ENCODE peak calls at places on chromosomes 3 and 15, in nine cellular contexts. I is stomach, Y is right cardiac atrium, X is substantia nigra, V is IMR-90, O is neuronal stem cell, D is lower lobe of right lung, T is thoracic aorta, C is heart right ventricle. P is an unnamed sample.
A peak's percentile ranks its signal among the peaks of the same experiment; 100 is the strongest.

GRCh38 chr15:90557651-90558084 is 27.9 kb downstream of the CRTC3 start:
- DNase-seq in X (peak; percentile 50), I (peak; percentile 93), T (peak; percentile 92), Y (peak; percentile 98), O (no peak), C (peak; percentile 92), D (peak; percentile 63), V (peak; percentile 65), P (peak; percentile 88)

GRCh38 chr3:44862221-44862637 is 517 bp downstream of the TMEM42 start:
- DNase-seq in I (no peak), X (no peak), V (peak; percentile 19), T (no peak), O (peak; percentile 8), D (no peak), C (peak; percentile 6), Y (no peak), P (no peak)

GRCh38 chr15:92930776-92931175 is 30.7 kb downstream of the CHD2 start:
- DNase-seq in O (no peak), X (no peak), D (no peak), C (no peak), T (no peak), Y (no peak), V (peak; percentile 93), I (no peak), P (no peak)

GRCh38 chr15:39273805-39274411 is 307.0 kb upstream of the THBS1 start:
- DNase-seq in I (peak; percentile 84), T (no peak), V (peak; percentile 44), C (peak; percentile 19), O (no peak), D (no peak), X (no peak), Y (no peak), P (no peak)

GRCh38 chr3:171850968-171851600 is 7.9 kb downstream of the TMEM212 start:
- DNase-seq in D (no peak), O (no peak), X (no peak), V (no peak), Y (no peak), T (no peak), C (no peak), I (no peak), P (no peak)

GRCh38 chr3:43921056-43921455 is 230.3 kb downstream of the ABHD5 start:
- DNase-seq in D (no peak), X (no peak), C (no peak), T (no peak), O (no peak), Y (no peak), V (no peak), I (no peak), P (no peak)

GRCh38 chr3:47782538-47783308 is 1.0 kb upstream of the SMARCC1 start:
- DNase-seq in D (no peak), T (no peak), Y (no peak), C (no peak), X (no peak), O (no peak), I (no peak), V (no peak), P (no peak)

GRCh38 chr15:92809880-92810361 is 90.2 kb upstream of the CHD2 start:
- DNase-seq in Y (no peak), C (peak; percentile 46), O (no peak), X (peak; percentile 24), D (no peak), V (peak; percentile 68), I (no peak), T (no peak), P (no peak)

GRCh38 chr15:38652998-38653397 is 88.4 kb upstream of the RASGRP1 start:
- DNase-seq in X (no peak), Y (no peak), D (no peak), C (no peak), O (no peak), V (no peak), I (no peak), T (no peak), P (no peak)

GRCh38 chr15:68775671-68776476 is 44.8 kb downstream of the ANP32A start:
- DNase-seq in X (peak; percentile 63), O (no peak), V (peak; percentile 24), Y (peak; percentile 98), I (peak; percentile 37), C (peak; percentile 90), T (peak; percentile 60), D (no peak), P (no peak)

GRCh38 chr3:132911741-132912415 is 126.3 kb upstream of the TMEM108 start:
- DNase-seq in V (no peak), X (no peak), O (no peak), D (no peak), I (no peak), C (no peak), T (no peak), Y (no peak), P (no peak)

GRCh38 chr3:160450846-160451245 is 1.3 kb upstream of the TRIM59 start:
- DNase-seq in C (no peak), D (no peak), Y (no peak), V (peak; percentile 93), X (no peak), T (no peak), I (no peak), O (no peak), P (no peak)

GRCh38 chr3:158434412-158435038 is 136.5 kb upstream of the MLF1 start:
- DNase-seq in X (peak; percentile 18), T (peak; percentile 12), Y (peak; percentile 78), O (peak; percentile 58), I (peak; percentile 56), C (peak; percentile 55), D (no peak), V (peak; percentile 60), P (peak; percentile 31)

GRCh38 chr3:129984124-129984523 is 9.6 kb downstream of the TRH start:
- DNase-seq in C (no peak), Y (no peak), O (no peak), V (no peak), I (no peak), X (no peak), T (no peak), D (no peak), P (no peak)

GRCh38 chr3:28836199-28836598 is 444.7 kb upstream of the RBMS3 start:
- DNase-seq in O (no peak), V (no peak), I (no peak), Y (no peak), C (no peak), X (no peak), T (no peak), D (no peak), P (no peak)

GRCh38 chr15:73899197-73900128 is 26.1 kb downstream of the TBC1D21 start:
- DNase-seq in D (no peak), I (no peak), V (peak; percentile 16), T (no peak), X (no peak), Y (no peak), C (no peak), O (no peak), P (no peak)

GRCh38 chr3:4687596-4687995 is 194.4 kb downstream of the ITPR1 start:
- DNase-seq in O (no peak), D (no peak), I (no peak), Y (no peak), C (no peak), X (no peak), T (no peak), V (no peak), P (no peak)
- H3K27ac ChIP-seq in O (no peak overlapping the region), D (no peak overlapping the region), I (peak overlapping the region; percentile 35), Y (no peak overlapping the region), C (no peak overlapping the region), X (no peak overlapping the region), T (no peak overlapping the region), V (no peak overlapping the region), P (no peak overlapping the region)

DNA sequence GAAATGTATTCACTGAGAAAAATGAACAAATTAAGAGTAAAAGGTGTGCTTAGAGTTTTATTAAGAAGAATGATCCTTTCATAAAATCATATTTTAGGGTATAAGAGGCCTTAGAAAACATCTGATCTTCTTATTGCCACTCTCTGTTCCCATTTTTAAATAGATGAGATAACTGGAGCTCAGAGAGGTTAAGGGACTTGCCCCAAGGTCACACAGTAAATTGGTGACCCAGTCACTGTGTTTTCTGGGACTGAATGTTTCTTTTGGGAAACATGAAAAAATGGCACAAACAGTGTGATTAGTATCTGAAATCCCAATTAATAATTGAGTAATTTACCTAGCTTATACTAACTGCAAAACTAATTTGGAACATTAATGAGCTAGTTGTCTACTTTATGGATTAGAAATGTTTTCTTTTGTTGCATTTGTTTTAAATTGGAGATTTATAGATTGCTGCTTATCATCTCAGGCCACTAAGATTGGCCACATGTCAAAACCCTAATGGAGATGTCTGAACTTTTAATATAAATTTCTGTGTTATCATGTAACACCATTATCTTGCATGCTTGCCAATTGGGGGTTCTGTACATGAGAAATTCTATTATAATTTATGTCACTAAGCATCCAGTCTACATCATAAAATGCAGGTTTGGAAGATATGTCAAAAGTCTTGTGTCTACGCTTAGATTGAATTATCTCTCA is 64.9 kb downstream of the CMSS1 start:
- DNase-seq in I (no peak), V (no peak), D (no peak), O (no peak), T (no peak), Y (no peak), X (no peak), C (no peak), P (no peak)
- H3K27ac ChIP-seq in I (no peak overlapping the region), V (no peak overlapping the region), D (no peak overlapping the region), O (no peak overlapping the region), T (peak overlapping the region; percentile 89), Y (no peak overlapping the region), X (no peak overlapping the region), C (peak overlapping the region; percentile 26), P (no peak overlapping the region)

GRCh38 chr15:59249816-59250215 is 43.2 kb downstream of the LDHAL6B start:
- DNase-seq in O (no peak), C (no peak), Y (no peak), D (no peak), T (no peak), I (no peak), V (no peak), X (no peak), P (no peak)
- H3K27ac ChIP-seq in O (no peak overlapping the region), C (no peak overlapping the region), Y (no peak overlapping the region), D (no peak overlapping the region), T (no peak overlapping the region), I (no peak overlapping the region), V (no peak overlapping the region), X (no peak overlapping the region), P (no peak overlapping the region)

DNA sequence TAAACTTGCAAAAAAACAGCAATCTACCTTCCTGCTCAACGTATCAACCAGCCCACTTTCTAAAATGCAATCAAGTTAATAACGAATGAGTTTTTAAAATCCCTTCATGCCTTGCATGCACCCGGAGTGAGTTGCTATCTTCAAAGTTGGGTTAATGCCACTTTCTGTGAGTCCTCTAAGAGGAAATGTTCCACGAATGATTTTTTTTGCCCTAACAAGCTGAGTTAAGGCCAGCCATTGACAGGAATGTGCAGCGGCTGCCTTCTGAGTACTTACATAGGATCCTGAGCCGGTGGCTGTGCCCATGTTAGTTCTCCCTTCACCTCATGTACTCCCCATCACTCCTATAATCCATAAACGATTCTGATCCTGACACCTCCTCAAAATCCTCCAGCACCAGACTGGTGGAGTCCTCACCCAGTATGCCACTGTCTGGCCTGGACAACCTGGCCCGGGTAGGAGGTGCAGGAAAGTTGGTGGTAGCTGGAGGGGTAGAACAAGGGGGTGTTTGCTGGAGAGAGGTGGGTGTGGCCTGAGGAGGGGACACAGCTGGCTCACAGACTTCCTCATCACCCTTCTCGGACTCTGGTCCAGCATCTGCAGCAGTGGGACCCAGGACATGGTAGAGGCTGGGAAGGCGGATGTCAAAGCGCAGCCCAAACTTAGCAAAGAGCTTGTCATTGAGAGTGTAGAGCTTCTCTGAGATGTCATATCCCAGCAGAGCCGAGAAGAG is 12.4 kb downstream of the POPDC2 start:
- DNase-seq in Y (peak; percentile 60), O (no peak), X (no peak), D (no peak), T (no peak), V (peak; percentile 51), I (no peak), C (no peak), P (no peak)
- H3K27ac ChIP-seq in Y (peak overlapping the region; percentile 87), O (no peak overlapping the region), X (no peak overlapping the region), D (peak overlapping the region; percentile 84), T (peak overlapping the region; percentile 88), V (no peak overlapping the region), I (peak overlapping the region; percentile 55), C (peak overlapping the region; percentile 87), P (peak overlapping the region; percentile 15)

P was measured in pancreas.